ENCODE peak calls at places on chromosome 16, in ten cellular contexts. One of them, this sample, is unnamed. For H3K4me1, the result is how much of the 10 kb centered on the place peaks cover.

GRCh38 chr16:70746708-70747424 is 54.1 kb downstream of the VAC14 start:
- DNase-seq in stomach: peak
- DNase-seq in tibial artery: peak
- DNase-seq in breast epithelium: peak
- DNase-seq in Caco-2: peak
- DNase-seq in spleen: no peak
- DNase-seq in endodermal cell: no peak
- DNase-seq in pancreas: peak
- DNase-seq in heart right ventricle: peak
- DNase-seq in cardiac muscle cell: peak
- DNase-seq in this sample: peak

GRCh38 chr16:47229053-47229640 is 85.4 kb upstream of the NETO2 start:
- DNase-seq in stomach: no peak
- DNase-seq in tibial artery: no peak
- DNase-seq in breast epithelium: no peak
- DNase-seq in Caco-2: no peak
- DNase-seq in spleen: no peak
- DNase-seq in endodermal cell: no peak
- DNase-seq in pancreas: no peak
- DNase-seq in heart right ventricle: no peak
- DNase-seq in cardiac muscle cell: no peak
- DNase-seq in this sample: no peak

GRCh38 chr16:13896543-13897182 is 23.3 kb upstream of the ERCC4 start:
- DNase-seq in stomach: no peak
- DNase-seq in tibial artery: no peak
- DNase-seq in breast epithelium: no peak
- DNase-seq in Caco-2: peak
- DNase-seq in spleen: no peak
- DNase-seq in endodermal cell: peak
- DNase-seq in pancreas: no peak
- DNase-seq in heart right ventricle: no peak
- DNase-seq in cardiac muscle cell: peak
- DNase-seq in this sample: no peak

GRCh38 chr16:873243-873661 is 72.7 kb upstream of the GNG13 start:
- DNase-seq in stomach: no peak
- DNase-seq in tibial artery: no peak
- DNase-seq in breast epithelium: no peak
- DNase-seq in Caco-2: no peak
- DNase-seq in spleen: no peak
- DNase-seq in endodermal cell: no peak
- DNase-seq in pancreas: peak
- DNase-seq in heart right ventricle: peak
- DNase-seq in cardiac muscle cell: no peak
- DNase-seq in this sample: no peak

GRCh38 chr16:50489187-50489586 is 59.0 kb upstream of the NKD1 start:
- DNase-seq in stomach: no peak
- DNase-seq in tibial artery: no peak
- DNase-seq in breast epithelium: no peak
- DNase-seq in Caco-2: no peak
- DNase-seq in spleen: no peak
- DNase-seq in endodermal cell: peak
- DNase-seq in pancreas: no peak
- DNase-seq in heart right ventricle: no peak
- DNase-seq in cardiac muscle cell: no peak
- DNase-seq in this sample: no peak

GRCh38 chr16:25838724-25839186 is 147.0 kb downstream of the HS3ST4 start:
- DNase-seq in stomach: no peak
- DNase-seq in tibial artery: no peak
- DNase-seq in breast epithelium: no peak
- DNase-seq in Caco-2: peak
- DNase-seq in spleen: no peak
- DNase-seq in endodermal cell: peak
- DNase-seq in pancreas: no peak
- DNase-seq in heart right ventricle: no peak
- DNase-seq in cardiac muscle cell: peak
- DNase-seq in this sample: no peak

GRCh38 chr16:85017151-85017550 is 5.8 kb upstream of the ZDHHC7 start:
- DNase-seq in stomach: no peak
- DNase-seq in tibial artery: no peak
- DNase-seq in breast epithelium: no peak
- DNase-seq in Caco-2: no peak
- DNase-seq in spleen: no peak
- DNase-seq in endodermal cell: no peak
- DNase-seq in pancreas: peak
- DNase-seq in heart right ventricle: no peak
- DNase-seq in cardiac muscle cell: peak
- DNase-seq in this sample: no peak

GRCh38 chr16:53768167-53768566 is 64.2 kb downstream of the FTO start:
- DNase-seq in stomach: no peak
- DNase-seq in tibial artery: no peak
- DNase-seq in breast epithelium: no peak
- DNase-seq in Caco-2: no peak
- DNase-seq in spleen: no peak
- DNase-seq in endodermal cell: no peak
- DNase-seq in pancreas: no peak
- DNase-seq in heart right ventricle: no peak
- DNase-seq in cardiac muscle cell: peak
- DNase-seq in this sample: no peak

GRCh38 chr16:2776500-2777139 is 460 bp downstream of the ELOB start:
- DNase-seq in stomach: no peak
- DNase-seq in tibial artery: no peak
- DNase-seq in breast epithelium: no peak
- DNase-seq in Caco-2: no peak
- DNase-seq in spleen: peak
- DNase-seq in endodermal cell: no peak
- DNase-seq in pancreas: no peak
- DNase-seq in heart right ventricle: peak
- DNase-seq in cardiac muscle cell: no peak
- DNase-seq in this sample: no peak

GRCh38 chr16:84067640-84068039 is 25.0 kb upstream of the SLC38A8 start:
- DNase-seq in stomach: no peak
- DNase-seq in tibial artery: no peak
- DNase-seq in breast epithelium: no peak
- DNase-seq in Caco-2: no peak
- DNase-seq in spleen: no peak
- DNase-seq in endodermal cell: no peak
- DNase-seq in pancreas: no peak
- DNase-seq in heart right ventricle: no peak
- DNase-seq in cardiac muscle cell: no peak
- DNase-seq in this sample: no peak

GRCh38 chr16:6266703-6267102 is 1065.9 kb upstream of the RBFOX1 start:
- DNase-seq in stomach: no peak
- DNase-seq in tibial artery: no peak
- DNase-seq in breast epithelium: no peak
- DNase-seq in Caco-2: no peak
- DNase-seq in spleen: no peak
- DNase-seq in endodermal cell: no peak
- DNase-seq in pancreas: no peak
- DNase-seq in heart right ventricle: no peak
- DNase-seq in cardiac muscle cell: no peak
- DNase-seq in this sample: no peak

DNA sequence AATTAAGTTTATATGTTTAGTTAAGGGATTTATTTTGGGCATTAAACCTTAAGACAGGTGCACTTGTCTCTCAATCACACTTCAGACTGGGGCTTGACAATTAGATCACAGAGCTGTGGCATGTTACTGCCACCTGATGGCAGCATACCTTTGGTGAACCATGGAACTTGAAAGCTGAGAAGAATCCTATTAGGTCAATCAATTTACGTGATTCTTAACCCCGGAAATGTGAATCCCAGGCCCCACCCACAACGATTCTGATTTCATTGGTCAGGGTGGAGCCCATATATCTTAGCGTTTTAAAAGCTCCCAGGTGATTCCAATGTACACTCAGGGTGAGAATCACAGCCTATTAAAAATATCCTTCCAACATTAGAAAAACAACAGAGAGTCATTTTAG is 91.0 kb downstream of the GSG1L start:
- DNase-seq in stomach: no peak
- DNase-seq in tibial artery: no peak
- DNase-seq in breast epithelium: no peak
- DNase-seq in Caco-2: peak
- DNase-seq in spleen: peak
- DNase-seq in endodermal cell: peak
- DNase-seq in pancreas: no peak
- DNase-seq in heart right ventricle: no peak
- DNase-seq in cardiac muscle cell: peak
- DNase-seq in this sample: peak
- TF ChIP-seq CTCF in stomach: peak
- TF ChIP-seq CTCF in tibial artery: peak
- TF ChIP-seq CTCF in breast epithelium: no peak
- TF ChIP-seq CTCF in Caco-2: peak
- TF ChIP-seq CTCF in spleen: peak
- TF ChIP-seq CTCF in endodermal cell: peak
- TF ChIP-seq CTCF in pancreas: no peak
- TF ChIP-seq CTCF in heart right ventricle: peak
- TF ChIP-seq CTCF in cardiac muscle cell: peak
- TF ChIP-seq CTCF in this sample: peak

DNA sequence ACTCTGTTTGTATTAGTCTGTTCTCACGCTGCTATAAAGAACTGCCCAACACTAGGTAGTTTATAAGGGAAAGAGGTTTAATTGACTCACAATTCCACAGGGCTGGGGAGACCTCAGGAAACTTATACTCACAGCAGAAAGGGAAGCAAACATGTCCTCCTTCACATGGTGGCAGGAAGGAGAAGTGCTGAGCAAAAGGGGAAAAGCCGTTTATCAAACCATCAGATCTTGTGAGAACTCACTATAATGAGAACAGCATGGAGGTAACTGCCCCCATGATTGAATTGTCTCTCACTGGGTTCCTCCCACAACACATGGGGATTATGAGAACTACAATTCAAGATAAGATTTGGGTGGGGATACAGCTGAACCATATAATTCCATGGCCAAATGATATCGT is 30.9 kb downstream of the ABCC1 start:
- DNase-seq in stomach: no peak
- DNase-seq in tibial artery: no peak
- DNase-seq in breast epithelium: no peak
- DNase-seq in Caco-2: no peak
- DNase-seq in spleen: no peak
- DNase-seq in endodermal cell: no peak
- DNase-seq in pancreas: no peak
- DNase-seq in heart right ventricle: no peak
- DNase-seq in cardiac muscle cell: no peak
- DNase-seq in this sample: no peak
- H3K4me1 ChIP-seq in stomach: under half
- H3K4me1 ChIP-seq in tibial artery: half or more
- H3K4me1 ChIP-seq in breast epithelium: under half
- H3K4me1 ChIP-seq in Caco-2: under half
- H3K4me1 ChIP-seq in spleen: under half
- H3K4me1 ChIP-seq in endodermal cell: under half
- H3K4me1 ChIP-seq in pancreas: under half
- H3K4me1 ChIP-seq in heart right ventricle: under half
- H3K4me1 ChIP-seq in cardiac muscle cell: under half
- H3K4me1 ChIP-seq in this sample: under half

GRCh38 chr16:8656376-8656775 is 18.0 kb upstream of the ABAT start:
- DNase-seq in stomach: no peak
- DNase-seq in tibial artery: no peak
- DNase-seq in breast epithelium: no peak
- DNase-seq in Caco-2: no peak
- DNase-seq in spleen: peak
- DNase-seq in endodermal cell: no peak
- DNase-seq in pancreas: no peak
- DNase-seq in heart right ventricle: no peak
- DNase-seq in cardiac muscle cell: no peak
- DNase-seq in this sample: no peak

GRCh38 chr16:8649829-8650554 is 24.4 kb upstream of the ABAT start:
- DNase-seq in stomach: no peak
- DNase-seq in tibial artery: no peak
- DNase-seq in breast epithelium: no peak
- DNase-seq in Caco-2: no peak
- DNase-seq in spleen: peak
- DNase-seq in endodermal cell: no peak
- DNase-seq in pancreas: no peak
- DNase-seq in heart right ventricle: no peak
- DNase-seq in cardiac muscle cell: no peak
- DNase-seq in this sample: no peak

GRCh38 chr16:8660841-8661301 is 13.5 kb upstream of the ABAT start:
- DNase-seq in stomach: peak
- DNase-seq in tibial artery: peak
- DNase-seq in breast epithelium: no peak
- DNase-seq in Caco-2: peak
- DNase-seq in spleen: peak
- DNase-seq in endodermal cell: peak
- DNase-seq in pancreas: peak
- DNase-seq in heart right ventricle: peak
- DNase-seq in cardiac muscle cell: peak
- DNase-seq in this sample: peak

DNA sequence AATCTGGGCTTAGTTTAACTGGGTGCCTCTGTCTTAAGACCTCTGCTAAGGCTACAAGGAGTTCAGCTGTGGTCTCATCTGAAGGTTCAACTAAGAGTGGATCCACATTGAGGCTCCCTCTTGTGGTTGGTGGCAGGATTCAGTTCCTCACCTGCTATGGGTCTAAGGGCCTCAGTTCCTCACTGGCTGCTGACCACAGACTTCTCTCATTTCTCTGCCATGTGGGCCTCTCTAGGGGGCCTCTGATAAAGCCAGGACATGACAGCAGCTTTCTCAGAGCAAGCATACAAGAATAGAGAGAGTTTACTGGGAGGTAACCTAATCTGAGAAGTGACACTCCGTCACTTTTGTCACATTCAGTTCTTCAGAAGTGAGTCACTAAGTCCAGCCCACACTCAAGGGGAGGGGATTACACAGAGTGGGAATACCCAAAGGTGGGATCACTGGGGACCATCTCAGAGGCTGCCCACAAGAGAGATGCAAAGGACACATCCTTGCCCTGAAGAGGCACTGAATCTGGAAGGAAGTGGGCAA is 19.2 kb upstream of the ABAT start:
- DNase-seq in stomach: peak
- DNase-seq in tibial artery: no peak
- DNase-seq in breast epithelium: no peak
- DNase-seq in Caco-2: peak
- DNase-seq in spleen: peak
- DNase-seq in endodermal cell: peak
- DNase-seq in pancreas: no peak
- DNase-seq in heart right ventricle: no peak
- DNase-seq in cardiac muscle cell: peak
- DNase-seq in this sample: no peak
- TF ChIP-seq CTCF in stomach: no peak
- TF ChIP-seq CTCF in tibial artery: no peak
- TF ChIP-seq CTCF in breast epithelium: no peak
- TF ChIP-seq CTCF in Caco-2: peak
- TF ChIP-seq CTCF in spleen: peak
- TF ChIP-seq CTCF in endodermal cell: peak
- TF ChIP-seq CTCF in pancreas: no peak
- TF ChIP-seq CTCF in heart right ventricle: peak
- TF ChIP-seq CTCF in cardiac muscle cell: peak
- TF ChIP-seq CTCF in this sample: no peak

DNA sequence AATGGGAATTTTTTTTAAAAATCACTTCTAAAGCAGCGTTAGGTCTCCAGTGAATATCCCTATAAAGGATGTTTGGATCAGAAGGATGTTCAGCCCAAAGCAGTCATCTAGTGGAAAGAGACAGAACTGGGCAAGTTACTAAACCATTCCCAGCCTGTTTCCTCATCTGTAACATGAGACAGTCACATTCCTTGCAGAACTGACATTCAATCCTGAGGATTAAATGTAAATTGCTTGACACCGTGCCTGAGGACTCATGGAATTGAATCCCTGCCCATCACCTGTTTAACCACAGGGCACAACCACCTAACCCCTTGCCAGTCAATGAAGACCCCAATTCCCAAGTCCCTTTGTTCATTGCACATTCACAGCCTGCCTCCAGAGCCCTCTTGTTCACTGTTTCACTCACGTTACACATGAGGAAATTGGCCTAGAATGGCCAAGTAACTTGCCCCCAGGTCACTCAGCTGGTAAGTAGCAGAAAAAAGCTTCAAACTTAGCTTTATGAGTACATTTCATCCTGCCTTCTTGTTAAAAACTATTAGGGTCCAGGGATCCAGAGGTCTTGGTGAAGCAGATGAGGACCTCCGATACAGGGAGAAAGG is 1.4 kb downstream of the CMTM2 start:
- DNase-seq in stomach: no peak
- DNase-seq in tibial artery: no peak
- DNase-seq in breast epithelium: no peak
- DNase-seq in Caco-2: no peak
- DNase-seq in spleen: no peak
- DNase-seq in endodermal cell: no peak
- DNase-seq in pancreas: no peak
- DNase-seq in heart right ventricle: no peak
- DNase-seq in cardiac muscle cell: peak
- DNase-seq in this sample: no peak
- H3K4me1 ChIP-seq in stomach: under half
- H3K4me1 ChIP-seq in tibial artery: under half
- H3K4me1 ChIP-seq in breast epithelium: under half
- H3K4me1 ChIP-seq in Caco-2: under half
- H3K4me1 ChIP-seq in spleen: under half
- H3K4me1 ChIP-seq in endodermal cell: under half
- H3K4me1 ChIP-seq in pancreas: under half
- H3K4me1 ChIP-seq in heart right ventricle: under half
- H3K4me1 ChIP-seq in cardiac muscle cell: under half
- H3K4me1 ChIP-seq in this sample: under half

This sample was measured in CD8-positive, alpha-beta T cell.